ENCODE peak calls at places on chromosomes 5 and 9, in ten cellular contexts. K is IMR-90; R is keratinocyte; H is lower lobe of right lung; C is fibroblast of lung; L is tibial artery; M is CD8-positive, alpha-beta T cell; P is mammary epithelial cell; S is CD4-positive, alpha-beta T cell; J is psoas muscle. U is an unnamed sample.

GRCh38 chr5:10528056-10528816 is 35.6 kb upstream of the ANKRD33B start:
- DNase-seq in R (peak; percentile 25), S (no peak), C (peak; percentile 35), K (peak; percentile 60), H (no peak), L (peak; percentile 19), M (no peak), P (peak; percentile 73), J (no peak), U (no peak)

GRCh38 chr5:148397968-148398595 is 14.3 kb downstream of the FBXO38 start:
- DNase-seq in H (no peak), S (no peak), J (no peak), C (no peak), P (peak; percentile 33), R (no peak), L (no peak), M (no peak), K (no peak), U (no peak)

GRCh38 chr5:123176224-123176937 is 87.3 kb downstream of the PRDM6 start:
- DNase-seq in C (peak; percentile 52), P (no peak), L (no peak), H (no peak), J (no peak), M (no peak), R (no peak), K (peak; percentile 73), S (no peak), U (no peak)

GRCh38 chr9:34701023-34701768 is 8.7 kb downstream of the CCL21 start:
- DNase-seq in R (no peak), C (peak; percentile 38), J (peak; percentile 81), P (peak; percentile 54), S (peak; percentile 60), H (peak; percentile 79), M (peak; percentile 46), K (peak; percentile 29), L (peak; percentile 84), U (peak; percentile 76)

GRCh38 chr9:101455656-101456235 is 20.2 kb upstream of the ALDOB start:
- DNase-seq in J (no peak), C (peak; percentile 54), H (no peak), M (no peak), K (peak; percentile 61), R (no peak), P (no peak), S (no peak), L (no peak), U (no peak)

GRCh38 chr5:108735790-108736189 is 11.9 kb upstream of the FER start:
- DNase-seq in C (peak; percentile 50), M (no peak), H (no peak), R (no peak), K (peak; percentile 42), L (no peak), P (no peak), J (no peak), S (no peak), U (no peak)

GRCh38 chr9:87742813-87743428 is 17.0 kb downstream of the CTSL start:
- DNase-seq in K (peak; percentile 12), H (no peak), M (no peak), L (no peak), J (no peak), P (peak; percentile 58), C (no peak), S (no peak), R (peak; percentile 61), U (no peak)

GRCh38 chr9:21465138-21465537 is 17.0 kb downstream of the IFNE start:
- DNase-seq in R (no peak), H (no peak), C (no peak), S (no peak), L (no peak), J (no peak), K (no peak), M (no peak), P (no peak), U (no peak)

GRCh38 chr5:540215-541147 is 16.2 kb upstream of the SLC9A3 start:
- DNase-seq in H (peak; percentile 34), S (no peak), K (no peak), R (no peak), C (no peak), P (no peak), L (no peak), M (no peak), J (peak; percentile 9), U (no peak)

GRCh38 chr9:98530275-98530674 is 178.5 kb downstream of the GABBR2 start:
- DNase-seq in R (no peak), C (no peak), L (no peak), M (no peak), P (no peak), K (no peak), H (no peak), S (no peak), J (no peak), U (no peak)

GRCh38 chr9:126635661-126636439 is 22.1 kb downstream of the LMX1B start:
- DNase-seq in P (no peak), S (no peak), J (no peak), M (no peak), R (no peak), K (no peak), C (no peak), H (no peak), L (no peak), U (no peak)
- H3K27me3 ChIP-seq in P (no peaks in the 10 kb centered on the region), S (peaks cover 65% of the 10 kb centered on the region), J (peaks cover 47% of the 10 kb centered on the region), M (no peaks in the 10 kb centered on the region), R (peaks cover 24% of the 10 kb centered on the region), K (peaks cover 95% of the 10 kb centered on the region), C (peaks cover 24% of the 10 kb centered on the region), H (peaks cover 80% of the 10 kb centered on the region), L (peaks cover 75% of the 10 kb centered on the region), U (no peaks in the 10 kb centered on the region)

GRCh38 chr5:146703499-146703898 is 175.1 kb downstream of the PPP2R2B start:
- DNase-seq in P (peak; percentile 66), K (no peak), C (peak; percentile 73), R (peak; percentile 25), S (no peak), L (no peak), J (no peak), M (no peak), H (no peak), U (no peak)

GRCh38 chr5:146704949-146705665 is 173.4 kb downstream of the PPP2R2B start:
- DNase-seq in R (no peak), J (no peak), H (no peak), S (no peak), M (no peak), P (peak; percentile 16), L (no peak), C (peak; percentile 56), K (no peak), U (no peak)

GRCh38 chr5:146703899-146704298 is 174.7 kb downstream of the PPP2R2B start:
- DNase-seq in K (no peak), R (peak; percentile 75), C (peak; percentile 87), J (no peak), M (no peak), P (peak; percentile 94), S (no peak), H (no peak), L (no peak), U (no peak)

GRCh38 chr5:146707316-146707715 is 171.2 kb downstream of the PPP2R2B start:
- DNase-seq in H (no peak), L (no peak), M (no peak), S (no peak), P (no peak), R (no peak), C (no peak), J (no peak), K (no peak), U (no peak)

GRCh38 chr5:146706321-146706972 is 172.1 kb downstream of the PPP2R2B start:
- DNase-seq in S (no peak), P (no peak), K (no peak), J (no peak), R (no peak), H (peak; percentile 39), C (no peak), M (no peak), L (no peak), U (no peak)
- TF ChIP-seq CTCF in S (no peak), P (no peak), K (no peak), J (no peak), R (peak; percentile 9), H (no peak), C (no peak), M (no peak), L (no peak), U (no peak)

GRCh38 chr5:124461857-124462423 is 284.5 kb downstream of the ZNF608 start:
- DNase-seq in L (no peak), J (no peak), C (no peak), P (no peak), K (no peak), R (no peak), M (no peak), S (no peak), H (no peak), U (no peak)

GRCh38 chr5:124457901-124458300 is 288.5 kb downstream of the ZNF608 start:
- DNase-seq in M (no peak), K (no peak), C (peak; percentile 14), P (no peak), H (no peak), R (no peak), S (no peak), L (no peak), J (no peak), U (no peak)

GRCh38 chr5:124460666-124461065 is 285.8 kb downstream of the ZNF608 start:
- DNase-seq in J (no peak), L (no peak), H (no peak), C (no peak), K (no peak), P (no peak), S (no peak), M (no peak), R (no peak), U (no peak)

GRCh38 chr5:124461110-124461509 is 285.3 kb downstream of the ZNF608 start:
- DNase-seq in P (no peak), S (no peak), H (no peak), C (no peak), L (no peak), K (no peak), M (no peak), J (no peak), R (no peak), U (no peak)

DNA sequence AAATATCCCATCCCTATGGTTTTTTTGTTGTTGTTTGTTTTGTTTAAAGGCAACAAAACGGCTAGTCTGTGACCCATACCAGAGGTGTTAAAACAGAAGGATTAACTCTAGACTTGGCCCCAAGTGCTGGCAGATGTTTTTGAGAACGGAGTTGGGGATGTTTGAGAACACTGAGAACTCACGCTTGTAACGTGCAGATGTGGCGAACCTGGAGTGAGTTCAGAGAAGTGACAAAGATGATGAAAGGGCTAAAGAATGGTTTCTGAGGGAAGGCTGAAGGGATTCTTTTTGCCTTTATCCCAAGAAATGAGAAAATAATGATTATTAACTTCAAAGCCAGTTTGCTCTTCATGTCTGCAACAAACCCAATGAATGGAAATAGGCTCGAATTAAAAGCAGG is 286.4 kb downstream of the ZNF608 start:
- DNase-seq in L (no peak), K (no peak), P (no peak), S (no peak), M (no peak), C (no peak), H (no peak), J (no peak), R (no peak), U (peak; percentile 43)
- H3K9me3 ChIP-seq in L (no peaks in the 10 kb centered on the region), K (peaks cover 9% of the 10 kb centered on the region), P (peaks cover 4% of the 10 kb centered on the region), S (no peaks in the 10 kb centered on the region), M (no peaks in the 10 kb centered on the region), C (no peaks in the 10 kb centered on the region), H (no peaks in the 10 kb centered on the region), J (no peaks in the 10 kb centered on the region), R (no peaks in the 10 kb centered on the region), U (no peaks in the 10 kb centered on the region)

GRCh38 chr5:163437309-163438182 is at the start of gene CCNG1:
- DNase-seq in M (peak; percentile 71), S (peak; percentile 80), H (peak; percentile 96), R (peak; percentile 26), L (peak; percentile 97), K (peak; percentile 94), C (peak; percentile 96), J (peak; percentile 91), P (peak; percentile 95), U (peak; percentile 95)
- H3K27me3 ChIP-seq in M (no peaks in the 10 kb centered on the region), S (no peaks in the 10 kb centered on the region), H (no peaks in the 10 kb centered on the region), R (peaks cover 3% of the 10 kb centered on the region), L (no peaks in the 10 kb centered on the region), K (no peaks in the 10 kb centered on the region), C (no peaks in the 10 kb centered on the region), J (no peaks in the 10 kb centered on the region), P (no peaks in the 10 kb centered on the region), U (no peaks in the 10 kb centered on the region)